ENCODE peak calls at places on chromosomes 5 and 9, in ten cellular contexts. X, W, P, M, V, S, Y, T, Z and C are unnamed samples.

GRCh38 chr9:137336735-137337134 is 34.7 kb upstream of the NRARP start:
- DNase-seq in T (no peak), X (no peak), Z (no peak), Y (no peak), W (no peak), S (no peak), V (no peak), M (no peak), P (no peak), C (no peak)

GRCh38 chr5:109161914-109162683 is 247.7 kb downstream of the PJA2 start:
- DNase-seq in P (peak; percentile 56), M (no peak), V (no peak), T (no peak), Y (no peak), W (no peak), X (no peak), S (peak; percentile 31), Z (no peak), C (no peak)

GRCh38 chr9:14343236-14343947 is 29.5 kb upstream of the NFIB start:
- DNase-seq in X (no peak), M (no peak), P (no peak), S (no peak), W (no peak), Y (no peak), T (no peak), V (no peak), Z (no peak), C (no peak)

GRCh38 chr5:142839711-142840441 is 69.7 kb downstream of the ARHGAP26 start:
- DNase-seq in P (peak; percentile 96), V (no peak), M (peak; percentile 92), W (no peak), Y (peak; percentile 78), T (no peak), X (no peak), Z (no peak), S (peak; percentile 90), C (peak; percentile 35)

GRCh38 chr5:109589239-109589638 is 100.5 kb upstream of the MAN2A1 start:
- DNase-seq in Z (no peak), M (no peak), V (no peak), T (no peak), W (no peak), Y (no peak), X (no peak), S (no peak), P (no peak), C (no peak)

GRCh38 chr5:97501286-97501964 is 318.4 kb upstream of the RIOK2 start:
- DNase-seq in W (no peak), T (peak; percentile 46), S (no peak), P (no peak), M (no peak), Y (no peak), X (no peak), V (no peak), Z (no peak), C (no peak)

GRCh38 chr9:29969408-29969807 is 2396.1 kb upstream of the C9orf72 start:
- DNase-seq in M (no peak), W (no peak), P (no peak), Y (no peak), Z (no peak), S (no peak), X (no peak), V (no peak), T (no peak), C (no peak)

GRCh38 chr5:75837258-75837841 is 120.1 kb upstream of the POC5 start:
- DNase-seq in Y (no peak), M (no peak), Z (no peak), S (no peak), V (no peak), X (no peak), T (no peak), W (no peak), P (no peak), C (no peak)

GRCh38 chr5:10599828-10600227 is 36.0 kb downstream of the ANKRD33B start:
- DNase-seq in T (peak; percentile 82), Y (no peak), V (no peak), X (no peak), P (peak; percentile 55), W (no peak), M (no peak), Z (no peak), S (peak; percentile 59), C (no peak)

GRCh38 chr9:128192601-128193371 is 1.4 kb upstream of the CIZ1 start:
- DNase-seq in S (peak; percentile 91), V (no peak), Z (peak; percentile 30), W (no peak), P (peak; percentile 89), M (peak; percentile 93), T (peak; percentile 72), Y (no peak), X (peak; percentile 87), C (peak; percentile 92)
- TF ChIP-seq CTCF in S (no peak), V (no peak), Z (no peak), W (no peak), P (no peak), M (no peak), T (no peak), Y (no peak), X (no peak), C (no peak)

DNA sequence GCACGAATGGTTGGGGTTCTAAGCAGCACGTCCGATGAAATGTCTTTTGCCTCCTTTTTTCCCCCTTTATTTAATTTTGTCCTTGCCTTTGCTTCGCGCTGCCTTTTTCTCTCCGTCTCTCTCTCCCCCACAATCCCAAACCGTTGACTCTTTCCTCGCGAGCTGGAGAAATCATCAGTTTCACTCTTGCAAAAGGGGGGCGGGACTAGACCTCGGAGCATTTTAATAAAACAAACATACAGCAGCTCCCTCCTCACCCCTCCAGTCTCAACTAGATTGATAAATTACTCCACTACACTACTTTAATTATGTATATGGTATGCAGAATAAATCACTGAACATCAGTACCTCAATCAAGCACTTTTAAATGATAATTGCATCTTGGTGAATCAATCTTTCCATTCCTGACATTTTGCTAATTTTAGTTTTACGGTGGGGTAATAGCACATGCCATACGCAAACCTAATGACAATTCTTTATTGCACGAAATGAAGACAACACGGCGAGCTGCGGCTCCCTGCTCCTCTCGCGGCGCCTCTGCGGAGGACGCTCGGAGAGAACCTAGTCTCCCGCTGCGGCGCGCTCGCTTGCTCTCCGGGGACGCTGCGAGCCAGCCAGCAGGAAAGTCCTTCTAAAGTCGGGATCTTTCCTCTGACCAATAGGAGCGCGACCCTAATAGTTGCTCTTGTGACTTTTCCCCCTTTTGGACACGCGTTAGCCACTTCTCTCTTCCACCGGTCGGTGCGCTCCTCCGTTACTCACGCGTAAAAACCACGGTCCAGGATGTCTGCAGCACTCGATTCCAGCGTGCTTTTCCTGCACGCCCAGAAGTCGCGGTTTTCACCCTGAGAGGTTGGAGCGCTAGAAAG is 816 bp upstream of the MEF2C start:
- DNase-seq in X (peak; percentile 50), Z (peak; percentile 66), P (peak; percentile 87), M (peak; percentile 93), V (peak; percentile 13), T (peak; percentile 72), W (peak; percentile 68), Y (peak; percentile 29), S (peak; percentile 78), C (peak; percentile 63)
- TF ChIP-seq CTCF in X (no peak), Z (no peak), P (peak; percentile 24), M (peak; percentile 12), V (no peak), T (no peak), W (peak; percentile 38), Y (peak; percentile 9), S (peak; percentile 36), C (no peak)

GRCh38 chr5:151580858-151581257 is 10.3 kb downstream of the FAT2 start:
- DNase-seq in X (no peak), Y (no peak), S (no peak), M (no peak), T (no peak), V (no peak), Z (no peak), W (no peak), P (no peak), C (no peak)
- TF ChIP-seq CTCF in X (no peak), Y (no peak), S (no peak), M (no peak), T (no peak), V (no peak), Z (no peak), W (no peak), P (no peak), C (no peak)

DNA sequence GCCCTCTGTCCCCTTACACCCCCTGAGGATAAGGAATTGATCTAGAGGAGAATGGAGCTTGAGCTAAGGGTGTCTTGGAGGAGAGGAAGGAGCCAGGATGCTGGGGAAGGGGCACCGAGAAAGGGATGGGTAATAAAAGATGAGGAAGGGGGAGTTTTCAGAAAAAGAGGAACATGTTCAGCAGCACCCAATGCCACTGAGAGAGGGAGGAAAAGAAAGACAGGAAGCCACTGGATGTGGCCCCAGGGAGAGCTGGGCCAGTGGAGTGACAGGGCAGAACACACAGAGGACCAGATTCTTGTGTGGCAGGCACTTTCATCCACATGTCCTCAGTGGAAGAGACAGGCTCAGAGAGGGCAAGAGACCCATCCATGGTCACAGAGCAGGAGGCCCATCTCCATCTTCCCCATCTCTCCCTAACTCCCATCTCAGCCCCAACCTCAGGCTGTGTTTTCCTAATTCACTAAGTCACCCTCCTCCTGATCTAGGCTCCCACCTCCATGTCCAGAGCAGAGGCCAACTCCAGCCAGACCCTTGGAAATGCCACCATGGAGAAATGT is 7.2 kb downstream of the PFN3 start:
- DNase-seq in Y (no peak), M (no peak), V (no peak), W (no peak), X (no peak), Z (no peak), T (no peak), S (no peak), P (no peak), C (no peak)
- TF ChIP-seq CTCF in Y (no peak), M (no peak), V (no peak), W (no peak), X (no peak), Z (no peak), T (no peak), S (no peak), P (no peak), C (no peak)

DNA sequence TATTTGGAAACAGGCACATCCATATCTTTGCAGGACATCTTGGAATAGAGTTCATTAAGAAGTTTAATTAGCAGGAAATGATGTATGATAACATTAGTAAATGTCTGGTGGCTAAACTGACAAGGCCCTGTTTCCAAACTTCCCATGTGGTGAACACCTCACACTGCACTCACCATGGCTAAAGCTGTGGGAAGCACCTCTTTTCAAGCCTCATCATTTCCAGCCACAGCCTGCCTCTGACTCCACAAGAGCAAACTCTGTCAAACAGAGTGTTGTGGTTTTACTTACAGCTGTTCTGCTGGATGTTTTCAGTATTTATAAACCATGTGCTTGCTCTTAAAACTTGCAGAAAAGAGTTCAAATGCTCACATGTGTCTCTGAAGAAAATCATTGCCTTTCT is 14.9 kb upstream of the NDUFB6 start:
- DNase-seq in X (no peak), Y (no peak), S (peak; percentile 52), V (no peak), T (peak; percentile 78), Z (no peak), P (no peak), W (no peak), M (no peak), C (no peak)
- TF ChIP-seq CTCF in X (no peak), Y (no peak), S (no peak), V (peak; percentile 9), T (peak; percentile 18), Z (no peak), P (no peak), W (peak; percentile 4), M (no peak), C (no peak)

GRCh38 chr5:176817864-176818377 is 7.6 kb downstream of the UNC5A start:
- DNase-seq in P (no peak), S (no peak), T (no peak), V (no peak), M (no peak), Y (no peak), X (peak; percentile 69), Z (peak; percentile 73), W (no peak), C (no peak)
- TF ChIP-seq CTCF in P (peak; percentile 35), S (peak; percentile 35), T (peak; percentile 12), V (peak; percentile 57), M (no peak), Y (peak; percentile 26), X (no peak), Z (no peak), W (peak; percentile 71), C (no peak)